ENCODE peak calls at places on chromosomes 13 and 19, in five cellular contexts. Q is mesendoderm, E is IMR-90, P is H9, X is mesenchymal stem cell. H is an unnamed sample.

GRCh38 chr13:23365652-23366051 is 67.8 kb downstream of the SACS start:
- DNase-seq in Q (no peak), E (peak), P (no peak), X (no peak), H (no peak)

GRCh38 chr13:49304763-49305695 is 57.3 kb downstream of the CDADC1 start:
- DNase-seq in Q (no peak), E (no peak), P (no peak), X (no peak), H (no peak)

GRCh38 chr19:27774827-27775226 is 1438.1 kb downstream of the UQCRFS1 start:
- DNase-seq in Q (peak), E (no peak), P (peak), X (no peak), H (no peak)

GRCh38 chr13:101090287-101090686 is 326.0 kb downstream of the NALCN start:
- DNase-seq in Q (no peak), E (no peak), P (no peak), X (no peak), H (no peak)

GRCh38 chr19:30069535-30070197 is 127.6 kb downstream of the URI1 start:
- DNase-seq in Q (no peak), E (no peak), P (peak), X (no peak), H (no peak)

GRCh38 chr13:114145256-114145655 is 12.8 kb upstream of the RASA3 start:
- DNase-seq in Q (no peak), E (no peak), P (no peak), X (no peak), H (no peak)

GRCh38 chr13:73481877-73482445 is 423.2 kb downstream of the KLF5 start:
- DNase-seq in Q (no peak), E (no peak), P (no peak), X (no peak), H (no peak)

GRCh38 chr19:4811328-4812131 is 20.0 kb downstream of the TICAM1 start:
- DNase-seq in Q (peak), E (peak), P (peak), X (peak), H (peak)

GRCh38 chr19:41223431-41224234 is 4.6 kb downstream of the AXL start:
- DNase-seq in Q (peak), E (peak), P (peak), X (peak), H (peak)

GRCh38 chr19:48635966-48636858 is 967 bp downstream of the DBP start:
- DNase-seq in Q (no peak), E (no peak), P (no peak), X (no peak), H (no peak)

GRCh38 chr19:4066682-4067395 is at the start of gene ZBTB7A:
- DNase-seq in Q (peak), E (peak), P (peak), X (peak), H (no peak)

GRCh38 chr19:41997121-41997850 is 3.3 kb upstream of the ATP1A3 start:
- DNase-seq in Q (peak), E (peak), P (peak), X (peak), H (peak)

GRCh38 chr13:34124912-34125311 is 307.0 kb downstream of the RFC3 start:
- DNase-seq in Q (no peak), E (no peak), P (no peak), X (no peak), H (no peak)

GRCh38 chr13:49315036-49315565 is 67.4 kb downstream of the CDADC1 start:
- DNase-seq in Q (no peak), E (peak), P (no peak), X (peak), H (no peak)

GRCh38 chr19:58379276-58379675 is 1.6 kb downstream of the ZNF837 start:
- DNase-seq in Q (no peak), E (no peak), P (no peak), X (no peak), H (no peak)

GRCh38 chr19:42051166-42052115 is 18.6 kb downstream of the GRIK5 start:
- DNase-seq in Q (no peak), E (no peak), P (no peak), X (no peak), H (no peak)

GRCh38 chr13:76597868-76598267 is 288.3 kb downstream of the KCTD12 start:
- DNase-seq in Q (no peak), E (no peak), P (no peak), X (no peak), H (no peak)

GRCh38 chr19:48120505-48120904 is 9.9 kb upstream of the PLA2G4C start:
- DNase-seq in Q (no peak), E (no peak), P (no peak), X (no peak), H (no peak)

GRCh38 chr19:40613669-40614594 is 12.8 kb downstream of the LTBP4 start:
- DNase-seq in Q (peak), E (peak), P (peak), X (peak), H (no peak)

GRCh38 chr13:102128216-102128800 is 273.5 kb downstream of the FGF14 start:
- DNase-seq in Q (peak), E (peak), P (no peak), X (peak), H (no peak)

GRCh38 chr13:46168341-46168740 is 13.6 kb downstream of the LCP1 start:
- DNase-seq in Q (no peak), E (no peak), P (no peak), X (peak), H (no peak)

GRCh38 chr13:99214232-99214631 is 13.6 kb downstream of the UBAC2 start:
- DNase-seq in Q (no peak), E (no peak), P (no peak), X (no peak), H (no peak)

GRCh38 chr13:61500176-61500575 is 84.5 kb upstream of the PCDH20 start:
- DNase-seq in Q (no peak), E (no peak), P (no peak), X (no peak), H (no peak)
- H2AK5ac ChIP-seq in Q (no peak), E (no peak), P (no peak), X (no peak), H (no peak)

GRCh38 chr19:45140533-45140932 is 20.2 kb downstream of the NKPD1 start:
- DNase-seq in Q (no peak), E (no peak), P (no peak), X (no peak), H (no peak)

GRCh38 chr19:45142016-45142727 is 18.6 kb downstream of the NKPD1 start:
- DNase-seq in Q (no peak), E (no peak), P (no peak), X (no peak), H (no peak)

GRCh38 chr19:45140144-45140503 is 20.7 kb downstream of the NKPD1 start:
- DNase-seq in Q (no peak), E (no peak), P (no peak), X (no peak), H (no peak)

GRCh38 chr19:45142728-45143115 is 18.1 kb downstream of the NKPD1 start:
- DNase-seq in Q (no peak), E (no peak), P (no peak), X (no peak), H (no peak)

GRCh38 chr19:45141203-45141900 is 19.4 kb downstream of the NKPD1 start:
- DNase-seq in Q (no peak), E (no peak), P (no peak), X (no peak), H (no peak)
- H2AK5ac ChIP-seq in Q (no peak), E (no peak), P (no peak), X (no peak), H (no peak)

GRCh38 chr19:55158848-55159793 is 1.6 kb upstream of the TNNI3 start:
- DNase-seq in Q (peak), E (no peak), P (peak), X (no peak), H (no peak)
- H2AK5ac ChIP-seq in Q (no peak), E (no peak), P (no peak), X (no peak), H (peak)

GRCh38 chr13:20332361-20333096 is 100.4 kb upstream of the GJB6 start:
- DNase-seq in Q (peak), E (no peak), P (no peak), X (peak), H (no peak)

GRCh38 chr13:20331419-20331818 is 99.3 kb upstream of the GJB6 start:
- DNase-seq in Q (no peak), E (no peak), P (no peak), X (no peak), H (no peak)

GRCh38 chr13:20331949-20332348 is 99.8 kb upstream of the GJB6 start:
- DNase-seq in Q (no peak), E (no peak), P (no peak), X (no peak), H (no peak)

GRCh38 chr13:20326276-20326675 is 94.2 kb upstream of the GJB6 start:
- DNase-seq in Q (no peak), E (no peak), P (no peak), X (no peak), H (no peak)

GRCh38 chr13:20326809-20327208 is 94.7 kb upstream of the GJB6 start:
- DNase-seq in Q (no peak), E (no peak), P (no peak), X (no peak), H (no peak)
- H2AK5ac ChIP-seq in Q (no peak), E (no peak), P (no peak), X (no peak), H (peak)

GRCh38 chr13:79527698-79528097 is 46.7 kb downstream of the NDFIP2 start:
- DNase-seq in Q (no peak), E (no peak), P (no peak), X (no peak), H (no peak)
- H2AK5ac ChIP-seq in Q (no peak), E (no peak), P (no peak), X (no peak), H (no peak)

GRCh38 chr19:18477042-18477760 is 39.3 kb upstream of the ISYNA1 start:
- DNase-seq in Q (peak), E (no peak), P (no peak), X (no peak), H (no peak)

GRCh38 chr19:18481505-18482222 is 40.2 kb downstream of the ELL start:
- DNase-seq in Q (no peak), E (no peak), P (no peak), X (no peak), H (no peak)

GRCh38 chr19:18477974-18478373 is 40.0 kb upstream of the ISYNA1 start:
- DNase-seq in Q (no peak), E (no peak), P (no peak), X (no peak), H (no peak)

GRCh38 chr19:18478545-18479311 is 40.8 kb upstream of the ISYNA1 start:
- DNase-seq in Q (peak), E (peak), P (no peak), X (peak), H (no peak)

DNA sequence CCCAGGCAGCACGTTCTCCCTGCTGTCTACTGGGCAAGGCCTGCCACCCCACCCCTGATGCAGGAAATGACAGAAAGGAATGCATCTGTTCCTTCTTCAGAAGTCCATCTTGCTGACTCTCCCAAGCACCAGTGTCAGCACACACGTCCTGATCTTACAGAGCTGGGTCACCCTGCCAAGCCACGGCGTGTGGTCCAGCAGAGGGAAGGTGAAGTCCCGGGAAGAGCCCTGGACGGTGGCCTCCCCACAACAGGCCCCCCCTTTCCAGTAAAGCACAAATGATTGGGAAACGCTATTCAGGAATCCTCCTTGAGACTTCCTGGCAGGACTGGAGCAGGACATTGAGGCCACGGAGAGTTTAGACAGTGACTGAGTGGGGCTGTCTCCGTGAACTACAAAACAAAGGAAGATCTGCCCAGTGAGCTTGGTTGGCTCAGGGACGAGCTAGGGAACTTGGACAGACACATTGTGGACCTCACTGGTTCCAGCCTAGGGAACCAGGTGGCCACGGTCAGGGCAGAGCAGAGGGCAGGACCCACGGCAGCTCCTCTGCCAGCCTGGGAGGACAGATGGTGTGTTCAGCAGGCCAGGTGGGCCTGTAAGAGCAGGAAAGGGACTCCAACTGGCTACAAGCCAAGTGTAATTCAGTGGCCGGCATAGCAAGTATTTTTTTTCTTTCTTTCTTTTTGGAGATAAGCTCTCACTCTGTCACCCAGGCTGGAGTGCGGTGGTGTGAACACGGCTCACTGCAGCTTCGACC is 41.7 kb downstream of the ELL start:
- DNase-seq in Q (no peak), E (peak), P (no peak), X (peak), H (no peak)
- H2AK5ac ChIP-seq in Q (no peak), E (peak), P (no peak), X (no peak), H (no peak)

DNA sequence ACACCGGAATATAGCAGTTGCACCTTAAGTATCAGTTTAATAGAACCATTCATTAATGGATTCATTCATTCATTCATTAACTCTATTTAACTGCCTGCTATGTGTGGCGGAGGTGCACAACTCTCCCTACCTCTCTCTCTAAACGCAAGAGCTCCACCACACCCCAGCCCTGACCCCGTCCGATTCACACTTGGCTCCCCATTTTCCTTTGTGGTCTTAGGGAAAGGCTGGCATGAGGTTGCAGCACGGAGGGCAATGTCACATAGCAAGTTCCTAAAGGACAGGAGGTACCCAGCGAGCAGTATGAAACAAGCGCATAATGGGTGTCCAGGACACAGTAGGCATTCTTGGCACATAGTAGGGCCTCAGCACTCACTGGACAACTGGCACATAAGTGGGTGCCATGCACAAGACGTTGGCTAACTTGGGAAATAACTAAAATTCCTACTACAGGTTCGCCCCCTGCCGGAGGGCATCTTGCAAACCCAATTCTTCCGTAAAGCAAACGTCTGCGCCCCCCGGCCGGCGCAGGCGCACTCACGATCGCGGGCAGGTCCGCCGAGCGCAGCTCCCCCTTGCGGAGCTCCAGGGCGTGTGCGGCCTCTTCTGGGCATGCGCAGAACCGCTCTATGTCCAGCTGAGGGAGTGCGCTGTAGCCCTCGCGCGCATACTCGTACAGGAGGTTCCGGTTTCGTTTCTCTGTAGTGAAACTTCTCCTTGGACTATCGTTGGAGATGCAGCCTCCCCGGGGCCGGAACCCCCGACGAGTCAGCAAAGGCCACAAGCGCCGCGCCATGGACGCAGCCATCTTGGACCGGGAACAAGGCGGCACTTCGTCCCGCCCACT is at the start of gene SARS2:
- DNase-seq in Q (peak), E (peak), P (peak), X (peak), H (peak)
- H2AK5ac ChIP-seq in Q (peak), E (peak), P (no peak), X (peak), H (peak)

GRCh38 chr19:2237051-2237868 is 636 bp downstream of the SF3A2 start:
- DNase-seq in Q (no peak), E (no peak), P (no peak), X (no peak), H (no peak)
- H2AK5ac ChIP-seq in Q (no peak), E (peak), P (no peak), X (peak), H (peak)